ENCODE peak calls at places on chromosomes 6 and 20, in five cellular contexts. One of them, this sample, is unnamed.
A peak's percentile ranks its signal among the peaks of the same experiment; 100 is the strongest.

GRCh38 chr6:89339565-89339964 is 13.0 kb downstream of the UBE2J1 start:
- DNase-seq in colonic mucosa: no peak
- DNase-seq in heart right ventricle: no peak
- DNase-seq in CD8-positive, alpha-beta memory T cell: no peak
- DNase-seq in aorta: no peak
- DNase-seq in this sample: no peak

GRCh38 chr6:48084201-48084600 is 26.8 kb downstream of the PTCHD4 start:
- DNase-seq in heart right ventricle: no peak
- DNase-seq in colonic mucosa: no peak
- DNase-seq in CD8-positive, alpha-beta memory T cell: no peak
- DNase-seq in aorta: no peak
- DNase-seq in this sample: no peak

GRCh38 chr6:169556758-169557505 is 144.9 kb downstream of the WDR27 start:
- DNase-seq in CD8-positive, alpha-beta memory T cell: peak; percentile 27
- DNase-seq in heart right ventricle: no peak
- DNase-seq in colonic mucosa: no peak
- DNase-seq in aorta: no peak
- DNase-seq in this sample: no peak

GRCh38 chr20:58852559-58853271 is at the start of gene GNAS:
- DNase-seq in aorta: peak; percentile 87
- DNase-seq in colonic mucosa: peak; percentile 52
- DNase-seq in heart right ventricle: peak; percentile 69
- DNase-seq in CD8-positive, alpha-beta memory T cell: peak; percentile 33
- DNase-seq in this sample: peak; percentile 69

GRCh38 chr6:6547111-6547879 is 41.2 kb upstream of the LY86 start:
- DNase-seq in heart right ventricle: peak; percentile 86
- DNase-seq in CD8-positive, alpha-beta memory T cell: peak; percentile 70
- DNase-seq in colonic mucosa: peak; percentile 87
- DNase-seq in aorta: peak; percentile 94
- DNase-seq in this sample: peak; percentile 89

GRCh38 chr20:31257364-31257763 is at the start of gene DEFB115:
- DNase-seq in CD8-positive, alpha-beta memory T cell: no peak
- DNase-seq in aorta: no peak
- DNase-seq in heart right ventricle: no peak
- DNase-seq in colonic mucosa: no peak
- DNase-seq in this sample: no peak

GRCh38 chr6:144878577-144878976 is 593.4 kb downstream of the UTRN start:
- DNase-seq in aorta: no peak
- DNase-seq in CD8-positive, alpha-beta memory T cell: no peak
- DNase-seq in heart right ventricle: no peak
- DNase-seq in colonic mucosa: no peak
- DNase-seq in this sample: no peak

GRCh38 chr20:49281059-49281912 is 3.4 kb upstream of the ZNFX1 start:
- DNase-seq in colonic mucosa: peak; percentile 44
- DNase-seq in heart right ventricle: no peak
- DNase-seq in CD8-positive, alpha-beta memory T cell: no peak
- DNase-seq in aorta: no peak
- DNase-seq in this sample: no peak

GRCh38 chr20:34473262-34473883 is 42.8 kb upstream of the DYNLRB1 start:
- DNase-seq in colonic mucosa: peak; percentile 48
- DNase-seq in CD8-positive, alpha-beta memory T cell: peak; percentile 6
- DNase-seq in heart right ventricle: peak; percentile 26
- DNase-seq in aorta: no peak
- DNase-seq in this sample: no peak

GRCh38 chr6:53809691-53810090 is 14.9 kb downstream of the LRRC1 start:
- DNase-seq in CD8-positive, alpha-beta memory T cell: no peak
- DNase-seq in aorta: no peak
- DNase-seq in colonic mucosa: no peak
- DNase-seq in heart right ventricle: no peak
- DNase-seq in this sample: no peak

GRCh38 chr20:59720013-59720412 is 115.7 kb downstream of the PHACTR3 start:
- DNase-seq in colonic mucosa: no peak
- DNase-seq in CD8-positive, alpha-beta memory T cell: no peak
- DNase-seq in aorta: no peak
- DNase-seq in heart right ventricle: no peak
- DNase-seq in this sample: no peak

GRCh38 chr20:58372836-58373235 is 16.2 kb upstream of the VAPB start:
- DNase-seq in aorta: no peak
- DNase-seq in heart right ventricle: no peak
- DNase-seq in colonic mucosa: no peak
- DNase-seq in CD8-positive, alpha-beta memory T cell: no peak
- DNase-seq in this sample: no peak

GRCh38 chr6:101668496-101668895 is 275.0 kb downstream of the GRIK2 start:
- DNase-seq in aorta: no peak
- DNase-seq in colonic mucosa: no peak
- DNase-seq in heart right ventricle: no peak
- DNase-seq in CD8-positive, alpha-beta memory T cell: no peak
- DNase-seq in this sample: no peak

GRCh38 chr6:158799051-158799792 is 19.9 kb downstream of the EZR start:
- DNase-seq in colonic mucosa: peak; percentile 70
- DNase-seq in CD8-positive, alpha-beta memory T cell: no peak
- DNase-seq in heart right ventricle: no peak
- DNase-seq in aorta: no peak
- DNase-seq in this sample: peak; percentile 90

GRCh38 chr6:148526145-148526544 is 183.5 kb downstream of the SASH1 start:
- DNase-seq in colonic mucosa: no peak
- DNase-seq in heart right ventricle: no peak
- DNase-seq in aorta: peak; percentile 57
- DNase-seq in CD8-positive, alpha-beta memory T cell: no peak
- DNase-seq in this sample: no peak

GRCh38 chr20:43529051-43529450 is 21.6 kb downstream of the L3MBTL1 start:
- DNase-seq in aorta: no peak
- DNase-seq in CD8-positive, alpha-beta memory T cell: no peak
- DNase-seq in heart right ventricle: no peak
- DNase-seq in colonic mucosa: no peak
- DNase-seq in this sample: no peak

GRCh38 chr20:51211191-51211590 is 188.3 kb upstream of the KCNG1 start:
- DNase-seq in aorta: no peak
- DNase-seq in colonic mucosa: peak; percentile 44
- DNase-seq in CD8-positive, alpha-beta memory T cell: no peak
- DNase-seq in heart right ventricle: no peak
- DNase-seq in this sample: no peak

GRCh38 chr6:15283986-15284361 is 38.1 kb downstream of the JARID2 start:
- DNase-seq in CD8-positive, alpha-beta memory T cell: no peak
- DNase-seq in heart right ventricle: no peak
- DNase-seq in colonic mucosa: no peak
- DNase-seq in aorta: no peak
- DNase-seq in this sample: no peak

GRCh38 chr6:22236626-22237414 is 60.0 kb downstream of the PRL start:
- DNase-seq in aorta: no peak
- DNase-seq in colonic mucosa: no peak
- DNase-seq in CD8-positive, alpha-beta memory T cell: no peak
- DNase-seq in heart right ventricle: no peak
- DNase-seq in this sample: no peak

GRCh38 chr6:11033825-11034224 is 10.3 kb downstream of the ELOVL2 start:
- DNase-seq in colonic mucosa: no peak
- DNase-seq in CD8-positive, alpha-beta memory T cell: no peak
- DNase-seq in heart right ventricle: no peak
- DNase-seq in aorta: no peak
- DNase-seq in this sample: no peak

GRCh38 chr6:107485157-107485556 is 4.8 kb upstream of the SOBP start:
- DNase-seq in colonic mucosa: no peak
- DNase-seq in aorta: no peak
- DNase-seq in CD8-positive, alpha-beta memory T cell: no peak
- DNase-seq in heart right ventricle: no peak
- DNase-seq in this sample: no peak

GRCh38 chr6:63580704-63580961 is 8.4 kb downstream of the LOC128125822 start:
- DNase-seq in heart right ventricle: no peak
- DNase-seq in CD8-positive, alpha-beta memory T cell: no peak
- DNase-seq in colonic mucosa: no peak
- DNase-seq in aorta: no peak
- DNase-seq in this sample: no peak

GRCh38 chr20:63893999-63894357 is 948 bp upstream of the DNAJC5 start:
- DNase-seq in CD8-positive, alpha-beta memory T cell: no peak
- DNase-seq in heart right ventricle: no peak
- DNase-seq in colonic mucosa: no peak
- DNase-seq in aorta: no peak
- DNase-seq in this sample: no peak

GRCh38 chr6:20542927-20543602 is 8.8 kb downstream of the CDKAL1 start:
- DNase-seq in CD8-positive, alpha-beta memory T cell: no peak
- DNase-seq in heart right ventricle: no peak
- DNase-seq in aorta: no peak
- DNase-seq in colonic mucosa: no peak
- DNase-seq in this sample: no peak

GRCh38 chr6:116572162-116572561 is 858 bp downstream of the RWDD1 start:
- DNase-seq in CD8-positive, alpha-beta memory T cell: peak; percentile 3
- DNase-seq in heart right ventricle: no peak
- DNase-seq in aorta: no peak
- DNase-seq in colonic mucosa: peak; percentile 41
- DNase-seq in this sample: peak; percentile 32

GRCh38 chr6:25242567-25242966 is 36.6 kb upstream of the CARMIL1 start:
- DNase-seq in colonic mucosa: no peak
- DNase-seq in heart right ventricle: no peak
- DNase-seq in CD8-positive, alpha-beta memory T cell: no peak
- DNase-seq in aorta: no peak
- DNase-seq in this sample: no peak

GRCh38 chr20:6079011-6079410 is 25.2 kb upstream of the LRRN4 start:
- DNase-seq in heart right ventricle: no peak
- DNase-seq in aorta: no peak
- DNase-seq in colonic mucosa: no peak
- DNase-seq in CD8-positive, alpha-beta memory T cell: no peak
- DNase-seq in this sample: no peak

GRCh38 chr6:134628154-134628553 is 310.2 kb upstream of the SGK1 start:
- DNase-seq in colonic mucosa: no peak
- DNase-seq in CD8-positive, alpha-beta memory T cell: no peak
- DNase-seq in heart right ventricle: no peak
- DNase-seq in aorta: no peak
- DNase-seq in this sample: no peak

GRCh38 chr6:15365273-15365687 is 119.4 kb downstream of the JARID2 start:
- DNase-seq in CD8-positive, alpha-beta memory T cell: peak; percentile 21
- DNase-seq in aorta: peak; percentile 83
- DNase-seq in heart right ventricle: peak; percentile 76
- DNase-seq in colonic mucosa: peak; percentile 84
- DNase-seq in this sample: peak; percentile 50

GRCh38 chr20:36314734-36315544 is 8.8 kb downstream of the DLGAP4 start:
- DNase-seq in colonic mucosa: no peak
- DNase-seq in aorta: peak; percentile 41
- DNase-seq in heart right ventricle: no peak
- DNase-seq in CD8-positive, alpha-beta memory T cell: no peak
- DNase-seq in this sample: no peak

GRCh38 chr6:20511858-20512257 is 22.4 kb upstream of the CDKAL1 start:
- DNase-seq in heart right ventricle: no peak
- DNase-seq in colonic mucosa: no peak
- DNase-seq in aorta: no peak
- DNase-seq in CD8-positive, alpha-beta memory T cell: no peak
- DNase-seq in this sample: no peak

DNA sequence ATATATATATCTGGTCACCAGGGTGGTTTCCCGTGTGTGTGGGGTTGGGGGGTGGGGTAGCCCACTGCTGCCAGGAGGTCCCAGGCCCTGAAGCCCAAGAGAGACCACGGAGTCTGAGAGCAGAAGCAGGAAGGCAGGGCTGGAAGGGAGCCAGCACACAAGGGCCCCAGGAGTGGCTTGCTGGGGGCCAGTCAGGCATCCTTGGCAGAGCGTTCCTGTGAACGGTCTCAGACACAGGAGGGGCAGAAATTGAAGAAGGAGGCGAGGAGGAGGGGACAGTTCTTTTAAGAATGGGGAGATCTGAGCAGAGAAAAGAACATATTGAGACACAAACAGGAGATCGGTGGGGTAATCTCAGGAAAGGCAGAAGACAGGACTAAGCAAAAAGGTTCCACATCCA is 1.9 kb upstream of the EBF4 start:
- DNase-seq in CD8-positive, alpha-beta memory T cell: no peak
- DNase-seq in colonic mucosa: no peak
- DNase-seq in aorta: peak; percentile 72
- DNase-seq in heart right ventricle: no peak
- DNase-seq in this sample: no peak
- H3K27ac ChIP-seq in CD8-positive, alpha-beta memory T cell: no peak overlapping the region
- H3K27ac ChIP-seq in colonic mucosa: no peak overlapping the region
- H3K27ac ChIP-seq in aorta: no peak overlapping the region
- H3K27ac ChIP-seq in heart right ventricle: no peak overlapping the region
- H3K27ac ChIP-seq in this sample: no peak overlapping the region

GRCh38 chr6:127297502-127298070 is 30.9 kb downstream of the RNF146 start:
- DNase-seq in heart right ventricle: no peak
- DNase-seq in CD8-positive, alpha-beta memory T cell: no peak
- DNase-seq in colonic mucosa: no peak
- DNase-seq in aorta: no peak
- DNase-seq in this sample: no peak

GRCh38 chr6:127301199-127301700 is 34.6 kb downstream of the RNF146 start:
- DNase-seq in colonic mucosa: no peak
- DNase-seq in aorta: no peak
- DNase-seq in CD8-positive, alpha-beta memory T cell: no peak
- DNase-seq in heart right ventricle: no peak
- DNase-seq in this sample: no peak

GRCh38 chr6:127298475-127298874 is 31.8 kb downstream of the RNF146 start:
- DNase-seq in aorta: no peak
- DNase-seq in colonic mucosa: no peak
- DNase-seq in heart right ventricle: no peak
- DNase-seq in CD8-positive, alpha-beta memory T cell: no peak
- DNase-seq in this sample: no peak

GRCh38 chr6:127300411-127300810 is 33.7 kb downstream of the RNF146 start:
- DNase-seq in colonic mucosa: no peak
- DNase-seq in aorta: no peak
- DNase-seq in heart right ventricle: no peak
- DNase-seq in CD8-positive, alpha-beta memory T cell: no peak
- DNase-seq in this sample: no peak

GRCh38 chr6:127299522-127300240 is 33.0 kb downstream of the RNF146 start:
- DNase-seq in CD8-positive, alpha-beta memory T cell: no peak
- DNase-seq in heart right ventricle: no peak
- DNase-seq in aorta: no peak
- DNase-seq in colonic mucosa: no peak
- DNase-seq in this sample: no peak
- H3K27ac ChIP-seq in CD8-positive, alpha-beta memory T cell: no peak overlapping the region
- H3K27ac ChIP-seq in heart right ventricle: no peak overlapping the region
- H3K27ac ChIP-seq in aorta: no peak overlapping the region
- H3K27ac ChIP-seq in colonic mucosa: no peak overlapping the region
- H3K27ac ChIP-seq in this sample: no peak overlapping the region

DNA sequence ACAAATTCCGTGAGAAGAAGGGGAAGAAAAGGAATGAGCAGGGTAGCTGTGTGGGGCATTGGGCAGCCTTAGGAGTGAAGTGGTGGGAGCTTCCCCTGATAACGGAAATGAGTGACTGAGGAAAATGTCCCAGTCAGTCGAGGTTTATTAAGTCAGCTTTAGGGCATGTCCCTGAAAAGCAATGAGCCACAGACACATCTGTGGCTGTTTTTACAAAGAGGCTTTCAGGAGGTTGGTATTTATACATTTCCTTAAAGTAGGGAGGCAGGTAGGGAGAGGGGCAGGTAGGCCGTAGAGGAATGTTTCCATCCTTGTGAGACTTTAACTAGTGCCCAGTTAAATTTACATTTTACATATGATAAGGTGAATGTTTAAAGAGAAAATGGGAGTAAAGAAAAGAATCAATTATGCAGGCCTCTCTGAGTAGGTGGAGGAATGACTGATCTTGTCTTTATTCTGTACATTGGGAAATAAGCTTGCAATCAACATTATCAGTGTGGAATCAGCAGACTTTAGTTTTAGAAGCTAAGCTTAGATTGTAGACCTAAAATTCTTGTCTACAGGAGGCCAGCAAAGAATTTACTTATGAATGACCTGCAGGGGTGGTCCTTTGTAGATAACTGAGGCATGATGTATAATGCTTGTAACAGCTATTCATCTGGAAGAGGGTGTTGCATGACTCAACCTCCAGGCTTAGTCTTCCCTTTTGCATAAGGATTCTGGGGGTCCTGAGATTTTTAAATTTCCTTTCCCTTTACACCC is 18.5 kb downstream of the SLC22A2 start:
- DNase-seq in CD8-positive, alpha-beta memory T cell: no peak
- DNase-seq in aorta: no peak
- DNase-seq in heart right ventricle: no peak
- DNase-seq in colonic mucosa: no peak
- DNase-seq in this sample: no peak
- H3K27ac ChIP-seq in CD8-positive, alpha-beta memory T cell: no peak overlapping the region
- H3K27ac ChIP-seq in aorta: no peak overlapping the region
- H3K27ac ChIP-seq in heart right ventricle: no peak overlapping the region
- H3K27ac ChIP-seq in colonic mucosa: peak overlapping the region; percentile 42
- H3K27ac ChIP-seq in this sample: no peak overlapping the region

GRCh38 chr6:146862508-146862919 is 263.7 kb downstream of the ADGB start:
- DNase-seq in aorta: no peak
- DNase-seq in heart right ventricle: no peak
- DNase-seq in colonic mucosa: no peak
- DNase-seq in CD8-positive, alpha-beta memory T cell: no peak
- DNase-seq in this sample: no peak
- H3K27ac ChIP-seq in aorta: no peak overlapping the region
- H3K27ac ChIP-seq in heart right ventricle: no peak overlapping the region
- H3K27ac ChIP-seq in colonic mucosa: no peak overlapping the region
- H3K27ac ChIP-seq in CD8-positive, alpha-beta memory T cell: no peak overlapping the region
- H3K27ac ChIP-seq in this sample: no peak overlapping the region

This sample was measured in body of pancreas.